ENCODE peak calls at places on chromosome 22, in five cellular contexts. I is SK-N-SH, O is IMR-90, T is K562, G is GM12878. M is an unnamed sample.

GRCh38 chr22:36641902-36642640 is 61.5 kb downstream of the CACNG2 start:
- DNase-seq in I (no peak), O (peak), G (no peak), T (no peak), M (peak)

GRCh38 chr22:21938906-21939305 is 13.7 kb downstream of the PPM1F start:
- DNase-seq in G (no peak), I (no peak), O (no peak), T (no peak), M (no peak)

GRCh38 chr22:37213218-37213855 is 1.1 kb upstream of the SSTR3 start:
- DNase-seq in T (no peak), G (no peak), I (no peak), O (no peak), M (no peak)

GRCh38 chr22:39457546-39458442 is 982 bp downstream of the MGAT3 start:
- DNase-seq in G (no peak), T (peak), I (peak), O (no peak), M (no peak)

GRCh38 chr22:38835888-38836301 is 7.9 kb downstream of the NPTXR start:
- DNase-seq in I (no peak), T (no peak), G (no peak), O (peak), M (no peak)

GRCh38 chr22:40648386-40648785 is 11.9 kb upstream of the MRTFA start:
- DNase-seq in G (no peak), T (no peak), O (no peak), I (no peak), M (no peak)

GRCh38 chr22:36590441-36591056 is 61.6 kb upstream of the EIF3D start:
- DNase-seq in T (no peak), I (no peak), O (no peak), G (no peak), M (no peak)

GRCh38 chr22:30309981-30310672 is 16.6 kb downstream of the TBC1D10A start:
- DNase-seq in O (peak), I (no peak), T (no peak), G (peak), M (no peak)

GRCh38 chr22:38218661-38219331 is 17.0 kb downstream of the MAFF start:
- DNase-seq in T (no peak), G (no peak), I (no peak), O (peak), M (peak)

GRCh38 chr22:49088801-49089791 is 738.6 kb downstream of the BRD1 start:
- DNase-seq in G (no peak), T (no peak), O (no peak), I (no peak), M (no peak)

GRCh38 chr22:49086606-49087157 is 741.0 kb downstream of the BRD1 start:
- DNase-seq in O (no peak), G (no peak), T (no peak), I (no peak), M (no peak)

GRCh38 chr22:49086181-49086580 is 741.5 kb downstream of the BRD1 start:
- DNase-seq in G (no peak), I (no peak), O (no peak), T (no peak), M (no peak)

GRCh38 chr22:49087163-49087562 is 740.5 kb downstream of the BRD1 start:
- DNase-seq in T (no peak), O (no peak), G (no peak), I (no peak), M (no peak)

GRCh38 chr22:49087716-49088660 is 739.7 kb downstream of the BRD1 start:
- DNase-seq in T (no peak), I (no peak), O (no peak), G (no peak), M (no peak)
- TF ChIP-seq RCOR1 in T (no peak), I (no peak), O (no peak), G (no peak), M (no peak)

DNA sequence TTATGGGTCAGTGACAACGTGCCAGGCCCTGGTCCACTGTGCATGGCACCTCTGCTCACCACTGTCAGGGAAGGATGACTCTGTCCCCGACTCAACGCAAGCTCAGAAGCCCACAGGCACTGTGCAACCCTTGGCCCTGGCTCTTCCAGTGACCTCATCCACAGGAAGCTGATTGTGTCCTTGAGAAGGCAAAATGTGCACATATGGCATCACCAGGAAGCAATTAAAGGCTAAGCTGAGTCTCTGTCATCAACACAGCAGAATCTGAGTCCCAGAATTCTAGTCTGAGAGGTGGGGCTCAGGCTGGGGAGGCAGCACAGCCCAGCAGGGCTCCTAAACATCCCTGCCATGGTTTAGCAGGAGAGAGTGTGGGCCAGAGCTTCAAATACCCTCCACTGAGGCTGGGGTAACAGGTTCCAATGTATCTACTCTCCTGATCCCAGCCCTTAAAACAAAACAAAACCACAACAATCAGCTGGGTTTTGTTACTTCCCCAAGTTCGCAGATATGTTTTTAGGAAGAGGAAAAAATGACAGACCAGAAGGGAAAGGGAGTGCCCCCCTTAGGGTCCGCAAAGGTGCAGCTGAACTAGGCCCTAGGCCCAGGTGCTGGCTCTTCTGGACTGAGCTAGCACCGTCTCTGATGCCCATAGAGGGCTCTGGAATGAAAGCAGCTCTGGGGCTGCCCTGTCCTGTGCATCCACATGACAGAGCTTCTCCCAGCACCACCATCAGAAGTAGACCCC is 33.5 kb upstream of the GNAZ start:
- DNase-seq in T (no peak), G (no peak), O (peak), I (peak), M (peak)
- TF ChIP-seq RCOR1 in T (no peak), G (no peak), O (no peak), I (no peak), M (no peak)

GRCh38 chr22:41978732-41979131 is 9.5 kb downstream of the SEPTIN3 start:
- DNase-seq in O (no peak), G (no peak), I (no peak), T (no peak), M (no peak)

GRCh38 chr22:41976070-41976901 is 7.0 kb downstream of the SEPTIN3 start:
- DNase-seq in G (no peak), O (no peak), I (peak), T (no peak), M (no peak)

GRCh38 chr22:41976961-41977566 is 7.8 kb downstream of the SEPTIN3 start:
- DNase-seq in G (no peak), I (peak), T (no peak), O (no peak), M (no peak)

GRCh38 chr22:41982886-41983285 is 13.6 kb downstream of the SEPTIN3 start:
- DNase-seq in O (no peak), T (no peak), G (no peak), I (no peak), M (no peak)

GRCh38 chr22:41979423-41980250 is 10.4 kb downstream of the SEPTIN3 start:
- DNase-seq in O (no peak), T (no peak), I (no peak), G (no peak), M (no peak)
- TF ChIP-seq RCOR1 in O (no peak), T (no peak), I (no peak), G (no peak), M (no peak)

GRCh38 chr22:27513021-27513420 is 288.5 kb downstream of the MN1 start:
- DNase-seq in T (no peak), O (no peak), G (no peak), I (no peak), M (no peak)

GRCh38 chr22:27514612-27515011 is 286.9 kb downstream of the MN1 start:
- DNase-seq in T (no peak), G (no peak), I (no peak), O (no peak), M (no peak)

GRCh38 chr22:27515091-27515523 is 286.4 kb downstream of the MN1 start:
- DNase-seq in T (no peak), G (no peak), O (no peak), I (no peak), M (no peak)

GRCh38 chr22:27510024-27510423 is 291.5 kb downstream of the MN1 start:
- DNase-seq in G (no peak), O (no peak), I (no peak), T (no peak), M (no peak)

GRCh38 chr22:27512283-27512761 is 289.2 kb downstream of the MN1 start:
- DNase-seq in O (peak), I (no peak), T (no peak), G (no peak), M (no peak)
- TF ChIP-seq RCOR1 in O (no peak), I (no peak), T (no peak), G (no peak), M (no peak)

GRCh38 chr22:50010676-50011446 is 1.7 kb downstream of the IL17REL start:
- DNase-seq in G (no peak), T (no peak), I (no peak), O (no peak), M (no peak)
- TF ChIP-seq RCOR1 in G (no peak), T (no peak), I (no peak), O (no peak), M (no peak)

DNA sequence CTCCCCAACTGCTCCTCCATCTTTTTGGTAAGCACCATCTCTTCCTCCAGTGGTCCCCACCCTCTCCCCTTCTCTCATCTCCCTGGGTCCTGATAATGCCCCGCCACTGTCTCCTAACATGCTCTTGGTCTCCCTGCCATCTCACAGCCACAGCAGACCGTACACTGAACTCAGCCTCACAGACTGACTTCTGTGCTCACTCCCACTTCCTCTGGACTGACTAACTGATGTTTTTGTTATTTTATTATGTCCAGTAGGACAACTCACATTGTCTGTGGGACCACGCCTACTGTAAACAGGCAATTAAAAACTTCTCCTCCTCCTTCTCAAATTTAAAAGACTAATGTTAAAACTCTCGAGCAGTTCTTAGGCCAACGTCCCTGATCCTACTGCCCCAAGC is 2.6 kb upstream of the GNAZ start:
- DNase-seq in T (no peak), O (no peak), G (no peak), I (no peak), M (no peak)
- TF ChIP-seq RCOR1 in T (no peak), O (no peak), G (no peak), I (no peak), M (no peak)

GRCh38 chr22:42939451-42939881 is 75.5 kb downstream of the PACSIN2 start:
- DNase-seq in T (no peak), G (no peak), O (no peak), I (no peak), M (no peak)
- TF ChIP-seq RCOR1 in T (no peak), G (no peak), O (no peak), I (no peak), M (no peak)

DNA sequence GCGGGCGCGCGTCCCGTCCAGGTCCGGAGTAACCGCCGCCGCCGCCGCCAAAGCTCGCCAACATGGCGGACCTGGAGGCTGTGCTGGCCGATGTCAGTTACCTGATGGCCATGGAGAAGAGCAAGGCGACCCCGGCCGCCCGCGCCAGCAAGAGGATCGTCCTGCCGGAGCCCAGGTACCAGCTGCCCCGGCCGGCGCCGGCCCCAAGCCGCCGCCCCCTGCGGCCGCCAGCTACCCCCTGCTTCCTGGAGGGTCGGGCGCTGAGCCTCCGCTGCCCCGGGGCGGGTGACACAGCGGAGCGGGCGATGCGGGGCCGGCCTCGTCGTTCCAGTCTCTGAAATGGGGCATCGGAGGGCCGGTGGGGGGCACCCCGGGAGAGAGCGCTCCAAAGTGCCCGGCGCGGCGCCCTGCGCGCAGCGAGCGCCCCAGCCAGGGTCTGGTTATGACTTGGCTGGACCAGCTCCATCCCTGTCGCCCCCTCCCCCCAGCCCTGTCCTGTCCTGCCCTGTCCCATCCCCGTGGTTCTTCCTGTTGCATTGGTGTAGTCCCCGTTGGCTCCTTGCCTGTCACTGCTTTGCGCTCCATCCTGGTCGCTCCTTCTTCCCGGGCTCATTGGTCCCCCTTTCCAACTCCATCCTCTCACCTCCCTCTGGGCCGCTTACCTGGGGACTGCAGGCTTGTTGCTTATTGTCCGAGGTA is 653 bp downstream of the GRK3 start:
- DNase-seq in O (no peak), G (no peak), T (peak), I (peak), M (peak)
- TF ChIP-seq RCOR1 in O (no peak), G (no peak), T (no peak), I (no peak), M (no peak)

GRCh38 chr22:20573830-20574615 is 66.6 kb downstream of the MED15 start:
- DNase-seq in G (no peak), I (no peak), T (no peak), O (no peak), M (no peak)
- TF ChIP-seq RCOR1 in G (no peak), I (no peak), T (no peak), O (no peak), M (no peak)

DNA sequence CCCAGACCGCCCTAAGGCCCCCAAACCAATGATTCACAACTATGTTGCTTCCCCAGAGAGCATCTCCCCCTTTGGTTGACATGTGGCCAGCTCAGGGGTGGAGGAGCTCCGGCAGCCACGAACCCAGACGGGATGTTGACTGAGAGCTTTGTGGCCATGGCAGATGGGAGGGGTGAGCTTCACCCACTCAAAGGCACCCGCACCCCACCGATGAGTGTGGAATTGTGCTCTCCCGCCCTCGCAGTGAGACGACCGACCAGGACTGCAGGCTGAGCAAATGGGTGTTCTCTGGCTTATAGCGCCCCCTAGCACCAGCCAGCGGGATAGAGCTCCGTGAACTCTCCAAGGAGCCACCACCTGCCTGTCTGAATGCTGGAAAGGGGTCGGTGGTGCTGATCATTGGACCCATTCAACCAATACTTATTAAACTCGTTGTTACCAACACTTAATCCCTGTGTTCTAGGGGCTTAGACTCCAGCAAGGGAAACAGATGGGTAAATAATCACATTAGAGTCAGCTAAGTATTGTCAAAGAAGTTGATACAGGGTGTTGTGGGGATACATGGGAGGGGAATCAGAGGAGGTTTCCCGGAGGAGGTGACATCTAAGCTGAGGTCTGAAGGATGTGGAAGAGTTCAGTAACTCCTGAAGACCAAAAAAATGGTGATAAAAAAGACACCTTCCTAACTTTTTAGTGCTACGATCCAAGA is 4.5 kb upstream of the TIMP3 start:
- DNase-seq in G (no peak), I (peak), T (peak), O (peak), M (peak)
- TF ChIP-seq RCOR1 in G (no peak), I (no peak), T (no peak), O (no peak), M (no peak)